ENCODE peak calls at places on chromosomes 16 and 17, in six cellular contexts. N is sigmoid colon, I is prostate gland, D is GM23248, A is HepG2, L is AG04450. W is an unnamed sample. For H3K27me3, the result is how much of the 10 kb centered on the place peaks cover.

GRCh38 chr17:34413443-34414076 is 50.5 kb upstream of the CCL1 start:
- DNase-seq in D (no peak), I (no peak), N (no peak), L (no peak), A (no peak), W (no peak)

GRCh38 chr17:38564254-38564605 is 41.5 kb downstream of the SRCIN1 start:
- DNase-seq in I (no peak), D (no peak), N (no peak), L (no peak), A (no peak), W (no peak)

GRCh38 chr17:48253976-48254375 is 146.4 kb downstream of the SNX11 start:
- DNase-seq in I (no peak), A (no peak), D (no peak), N (no peak), L (no peak), W (no peak)

GRCh38 chr16:57192146-57192545 is 6.0 kb downstream of the RSPRY1 start:
- DNase-seq in A (no peak), I (no peak), L (no peak), N (no peak), D (no peak), W (no peak)

GRCh38 chr17:57662644-57663308 is 82.3 kb downstream of the CCDC182 start:
- DNase-seq in L (peak), N (peak), I (peak), A (peak), D (peak), W (peak)

GRCh38 chr16:8655184-8655717 is 19.2 kb upstream of the ABAT start:
- DNase-seq in N (no peak), L (no peak), A (peak), I (no peak), D (peak), W (peak)

GRCh38 chr17:5587431-5588032 is 3.2 kb upstream of the NLRP1 start:
- DNase-seq in D (peak), L (peak), N (no peak), I (peak), A (peak), W (peak)

GRCh38 chr16:48556913-48557351 is 53.0 kb downstream of the N4BP1 start:
- DNase-seq in N (no peak), I (no peak), A (no peak), D (peak), L (peak), W (no peak)

GRCh38 chr16:84864266-84864955 is 44.6 kb downstream of the CRISPLD2 start:
- DNase-seq in A (no peak), I (no peak), N (no peak), D (no peak), L (no peak), W (no peak)

GRCh38 chr16:83215417-83216001 is 588.7 kb downstream of the CDH13 start:
- DNase-seq in A (peak), D (peak), N (no peak), L (peak), I (no peak), W (no peak)

GRCh38 chr16:15975172-15975571 is 25.8 kb downstream of the ABCC1 start:
- DNase-seq in A (no peak), L (no peak), D (no peak), I (no peak), N (peak), W (no peak)

GRCh38 chr16:83994087-83994486 is 26.0 kb downstream of the NECAB2 start:
- DNase-seq in A (peak), D (peak), N (no peak), L (peak), I (no peak), W (no peak)

GRCh38 chr16:6193718-6194117 is 1096.1 kb upstream of the EEF2KMT start:
- DNase-seq in N (no peak), A (peak), I (no peak), D (peak), L (no peak), W (no peak)

GRCh38 chr16:85843471-85844168 is 44.1 kb downstream of the COX4I1 start:
- DNase-seq in L (no peak), N (peak), I (no peak), D (no peak), A (no peak), W (no peak)

GRCh38 chr17:81703747-81704654 is 834 bp downstream of the MRPL12 start:
- DNase-seq in L (no peak), A (no peak), D (peak), N (no peak), I (no peak), W (no peak)

GRCh38 chr16:57667069-57667525 is 1.0 kb upstream of the ADGRG3 start:
- DNase-seq in D (no peak), A (no peak), N (no peak), L (no peak), I (no peak), W (no peak)

GRCh38 chr17:39852239-39852638 is 11.9 kb downstream of the IKZF3 start:
- DNase-seq in A (no peak), I (no peak), L (no peak), D (no peak), N (no peak), W (no peak)

GRCh38 chr16:89915303-89916232 is 3.1 kb upstream of the MC1R start:
- DNase-seq in I (no peak), D (no peak), A (peak), N (peak), L (no peak), W (no peak)
- H3K27me3 ChIP-seq in I (under half), D (under half), A (under half), N (under half), L (under half), W (under half)

GRCh38 chr17:8647202-8647601 is 16.7 kb upstream of the MYH10 start:
- DNase-seq in I (no peak), A (no peak), L (no peak), D (no peak), N (no peak), W (no peak)
- H3K27me3 ChIP-seq in I (under half), A (under half), L (under half), D (under half), N (under half), W (under half)

DNA sequence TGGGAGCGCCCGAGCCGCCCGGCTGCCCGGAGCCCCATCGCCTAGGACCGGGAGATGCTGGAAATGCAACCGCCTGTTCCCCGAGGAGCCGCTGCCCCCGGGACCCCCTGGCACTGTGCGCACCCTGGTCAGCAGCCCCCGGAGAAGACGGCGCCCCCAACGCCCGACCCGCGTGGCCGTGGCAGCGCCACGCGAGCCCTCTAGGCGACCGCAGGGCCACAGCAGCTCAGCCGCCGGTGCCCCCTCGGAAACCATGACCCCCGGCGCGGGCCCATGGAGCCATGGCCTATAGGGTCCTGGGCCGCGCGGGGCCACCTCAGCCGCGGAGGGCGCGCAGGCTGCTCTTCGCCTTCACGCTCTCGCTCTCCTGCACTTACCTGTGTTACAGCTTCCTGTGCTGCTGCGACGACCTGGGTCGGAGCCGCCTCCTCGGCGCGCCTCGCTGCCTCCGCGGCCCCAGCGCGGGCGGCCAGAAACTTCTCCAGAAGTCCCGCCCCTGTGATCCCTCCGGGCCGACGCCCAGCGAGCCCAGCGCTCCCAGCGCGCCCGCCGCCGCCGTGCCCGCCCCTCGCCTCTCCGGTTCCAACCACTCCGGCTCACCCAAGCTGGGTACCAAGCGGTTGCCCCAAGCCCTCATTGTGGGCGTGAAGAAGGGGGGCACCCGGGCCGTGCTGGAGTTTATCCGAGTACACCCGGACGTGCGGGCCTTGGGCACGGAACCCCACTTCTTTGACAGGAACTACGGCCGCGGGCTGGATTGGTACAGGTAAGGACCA is 556 bp downstream of the HS3ST2 start:
- DNase-seq in I (no peak), L (no peak), D (no peak), N (no peak), A (no peak), W (no peak)
- H3K27me3 ChIP-seq in I (under half), L (under half), D (under half), N (under half), A (under half), W (under half)

GRCh38 chr16:67157106-67157748 is 2.5 kb downstream of the TRADD start:
- DNase-seq in D (no peak), A (no peak), N (peak), I (no peak), L (no peak), W (no peak)

GRCh38 chr16:67151431-67152097 is 766 bp upstream of the B3GNT9 start:
- DNase-seq in L (no peak), N (no peak), I (no peak), A (no peak), D (peak), W (no peak)

GRCh38 chr16:67155305-67156145 is 4.2 kb downstream of the TRADD start:
- DNase-seq in A (peak), D (peak), I (peak), N (peak), L (peak), W (peak)

GRCh38 chr16:67156146-67156844 is 3.4 kb downstream of the TRADD start:
- DNase-seq in N (peak), I (no peak), L (no peak), A (no peak), D (no peak), W (no peak)

GRCh38 chr16:67154578-67155304 is 3.9 kb upstream of the B3GNT9 start:
- DNase-seq in I (no peak), N (no peak), D (no peak), L (no peak), A (no peak), W (no peak)
- H3K27me3 ChIP-seq in I (under half), N (under half), D (under half), L (under half), A (under half), W (under half)

GRCh38 chr16:81606039-81606438 is 161.4 kb downstream of the CMIP start:
- DNase-seq in N (no peak), I (no peak), A (no peak), D (no peak), L (no peak), W (no peak)

GRCh38 chr16:81607006-81607405 is 162.4 kb downstream of the CMIP start:
- DNase-seq in A (no peak), I (no peak), L (no peak), D (no peak), N (no peak), W (no peak)

GRCh38 chr16:81602792-81603191 is 158.2 kb downstream of the CMIP start:
- DNase-seq in A (no peak), D (no peak), N (no peak), I (no peak), L (no peak), W (no peak)

GRCh38 chr16:81602377-81602776 is 157.8 kb downstream of the CMIP start:
- DNase-seq in I (no peak), D (no peak), L (no peak), A (no peak), N (no peak), W (no peak)

GRCh38 chr16:81604960-81605383 is 160.4 kb downstream of the CMIP start:
- DNase-seq in I (peak), D (peak), L (no peak), N (no peak), A (no peak), W (no peak)
- H3K27me3 ChIP-seq in I (under half), D (under half), L (under half), N (under half), A (under half), W (under half)

GRCh38 chr17:36945959-36946725 is 2.6 kb upstream of the AATF start:
- DNase-seq in L (no peak), I (no peak), D (no peak), A (no peak), N (no peak), W (no peak)

GRCh38 chr17:36942631-36943125 is 5.4 kb downstream of the LHX1 start:
- DNase-seq in N (no peak), A (no peak), L (no peak), I (no peak), D (no peak), W (no peak)

GRCh38 chr17:36943250-36944220 is 5.2 kb upstream of the AATF start:
- DNase-seq in I (no peak), N (no peak), L (no peak), D (no peak), A (no peak), W (no peak)

GRCh38 chr17:36945160-36945559 is 3.6 kb upstream of the AATF start:
- DNase-seq in L (no peak), I (no peak), A (no peak), D (no peak), N (no peak), W (no peak)

GRCh38 chr17:36944488-36945040 is 4.2 kb upstream of the AATF start:
- DNase-seq in N (no peak), D (no peak), A (no peak), L (no peak), I (no peak), W (no peak)
- H3K27me3 ChIP-seq in N (half or more), D (half or more), A (under half), L (half or more), I (half or more), W (under half)

GRCh38 chr16:87603684-87604571 is 1.6 kb downstream of the JPH3 start:
- DNase-seq in I (no peak), L (no peak), D (no peak), N (no peak), A (no peak), W (no peak)
- H3K27me3 ChIP-seq in I (under half), L (half or more), D (half or more), N (under half), A (under half), W (under half)